ENCODE peak calls at places on chromosomes 12 and 14, in six cellular contexts. One of them, this sample, is unnamed.

GRCh38 chr14:46053221-46053620 is 598.4 kb downstream of the RPL10L start:
- DNase-seq in cardiac muscle cell: no peak
- DNase-seq in ovary: no peak
- DNase-seq in right cardiac atrium: no peak
- DNase-seq in body of pancreas: no peak
- DNase-seq in HCT116: no peak
- DNase-seq in this sample: no peak

GRCh38 chr12:124928095-124928911 is 13.9 kb upstream of the UBC start:
- DNase-seq in cardiac muscle cell: peak; percentile 87
- DNase-seq in HCT116: peak; percentile 95
- DNase-seq in body of pancreas: peak; percentile 63
- DNase-seq in ovary: peak; percentile 77
- DNase-seq in right cardiac atrium: peak; percentile 82
- DNase-seq in this sample: peak; percentile 88

GRCh38 chr12:58364389-58365086 is 423.2 kb downstream of the ATP23 start:
- DNase-seq in ovary: no peak
- DNase-seq in cardiac muscle cell: peak; percentile 93
- DNase-seq in HCT116: peak; percentile 12
- DNase-seq in body of pancreas: no peak
- DNase-seq in right cardiac atrium: no peak
- DNase-seq in this sample: no peak

GRCh38 chr12:116718578-116719454 is 19.1 kb downstream of the SPRING1 start:
- DNase-seq in body of pancreas: no peak
- DNase-seq in HCT116: no peak
- DNase-seq in right cardiac atrium: no peak
- DNase-seq in cardiac muscle cell: peak; percentile 42
- DNase-seq in ovary: no peak
- DNase-seq in this sample: no peak

GRCh38 chr14:33359288-33359881 is 420.7 kb downstream of the NPAS3 start:
- DNase-seq in cardiac muscle cell: no peak
- DNase-seq in ovary: no peak
- DNase-seq in right cardiac atrium: no peak
- DNase-seq in HCT116: no peak
- DNase-seq in body of pancreas: no peak
- DNase-seq in this sample: no peak

GRCh38 chr12:112125250-112125999 is at the start of gene TRAFD1:
- DNase-seq in ovary: peak; percentile 98
- DNase-seq in HCT116: peak; percentile 91
- DNase-seq in cardiac muscle cell: peak; percentile 98
- DNase-seq in right cardiac atrium: peak; percentile 98
- DNase-seq in body of pancreas: peak; percentile 97
- DNase-seq in this sample: peak; percentile 96

GRCh38 chr14:74945261-74945851 is 10.0 kb downstream of the PGF start:
- DNase-seq in cardiac muscle cell: peak; percentile 33
- DNase-seq in right cardiac atrium: no peak
- DNase-seq in HCT116: peak; percentile 27
- DNase-seq in ovary: no peak
- DNase-seq in body of pancreas: peak; percentile 62
- DNase-seq in this sample: no peak

GRCh38 chr14:63164108-63164683 is 40.0 kb upstream of the RHOJ start:
- DNase-seq in right cardiac atrium: no peak
- DNase-seq in ovary: no peak
- DNase-seq in cardiac muscle cell: no peak
- DNase-seq in body of pancreas: no peak
- DNase-seq in HCT116: no peak
- DNase-seq in this sample: no peak

GRCh38 chr12:58776144-58776543 is 144.2 kb downstream of the LRIG3 start:
- DNase-seq in body of pancreas: no peak
- DNase-seq in ovary: no peak
- DNase-seq in right cardiac atrium: no peak
- DNase-seq in cardiac muscle cell: peak; percentile 9
- DNase-seq in HCT116: no peak
- DNase-seq in this sample: no peak

GRCh38 chr12:91219919-91220318 is 37.3 kb upstream of the DCN start:
- DNase-seq in HCT116: no peak
- DNase-seq in cardiac muscle cell: no peak
- DNase-seq in right cardiac atrium: no peak
- DNase-seq in body of pancreas: no peak
- DNase-seq in ovary: no peak
- DNase-seq in this sample: no peak
- H3K27ac ChIP-seq in HCT116: no peak overlapping the region
- H3K27ac ChIP-seq in cardiac muscle cell: no peak overlapping the region
- H3K27ac ChIP-seq in right cardiac atrium: no peak overlapping the region
- H3K27ac ChIP-seq in body of pancreas: no peak overlapping the region
- H3K27ac ChIP-seq in ovary: no peak overlapping the region
- H3K27ac ChIP-seq in this sample: no peak overlapping the region

DNA sequence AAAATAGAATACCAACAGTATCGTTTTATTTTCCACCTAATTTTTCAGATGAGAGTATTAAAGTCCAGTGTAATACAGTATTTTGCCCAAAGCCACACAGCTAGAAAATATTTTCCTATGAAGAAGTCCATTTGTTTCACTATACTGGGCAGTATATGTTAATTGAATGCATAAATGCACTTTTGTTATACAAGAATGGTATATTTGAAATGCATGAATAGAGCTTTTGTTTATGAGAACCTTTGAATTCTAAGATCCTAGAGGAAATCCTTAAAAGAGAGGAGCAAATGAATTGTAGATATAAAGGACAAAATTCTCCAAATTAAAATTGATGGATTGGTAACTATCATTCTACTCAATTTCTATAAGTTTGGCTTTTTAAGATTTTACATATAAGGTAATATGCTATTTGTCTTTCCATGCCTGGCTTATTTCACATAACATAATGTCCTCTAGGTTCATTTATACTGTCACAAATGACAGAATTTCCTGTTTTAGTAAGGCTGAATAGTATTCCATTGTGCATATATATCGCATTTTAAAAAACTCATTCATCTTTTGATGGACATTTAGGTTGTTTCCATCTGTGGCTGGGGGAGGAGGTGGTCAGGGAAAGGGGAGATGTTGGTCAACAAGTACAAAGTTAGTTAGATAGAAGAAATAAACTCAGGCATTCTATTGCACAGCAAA is 136.6 kb upstream of the DCN start:
- DNase-seq in right cardiac atrium: no peak
- DNase-seq in HCT116: no peak
- DNase-seq in cardiac muscle cell: no peak
- DNase-seq in body of pancreas: no peak
- DNase-seq in ovary: no peak
- DNase-seq in this sample: no peak
- H3K4me1 ChIP-seq in right cardiac atrium: peaks cover 2% of the 10 kb centered on the region
- H3K4me1 ChIP-seq in HCT116: no peaks in the 10 kb centered on the region
- H3K4me1 ChIP-seq in cardiac muscle cell: no peaks in the 10 kb centered on the region
- H3K4me1 ChIP-seq in body of pancreas: no peaks in the 10 kb centered on the region
- H3K4me1 ChIP-seq in ovary: peaks cover 5% of the 10 kb centered on the region
- H3K4me1 ChIP-seq in this sample: no peaks in the 10 kb centered on the region

GRCh38 chr12:95574799-95575452 is 23.6 kb upstream of the USP44 start:
- DNase-seq in right cardiac atrium: no peak
- DNase-seq in ovary: no peak
- DNase-seq in cardiac muscle cell: peak; percentile 62
- DNase-seq in body of pancreas: no peak
- DNase-seq in HCT116: peak; percentile 49
- DNase-seq in this sample: no peak

GRCh38 chr12:95574030-95574429 is 22.8 kb upstream of the USP44 start:
- DNase-seq in ovary: no peak
- DNase-seq in body of pancreas: no peak
- DNase-seq in HCT116: no peak
- DNase-seq in cardiac muscle cell: no peak
- DNase-seq in right cardiac atrium: no peak
- DNase-seq in this sample: no peak

DNA sequence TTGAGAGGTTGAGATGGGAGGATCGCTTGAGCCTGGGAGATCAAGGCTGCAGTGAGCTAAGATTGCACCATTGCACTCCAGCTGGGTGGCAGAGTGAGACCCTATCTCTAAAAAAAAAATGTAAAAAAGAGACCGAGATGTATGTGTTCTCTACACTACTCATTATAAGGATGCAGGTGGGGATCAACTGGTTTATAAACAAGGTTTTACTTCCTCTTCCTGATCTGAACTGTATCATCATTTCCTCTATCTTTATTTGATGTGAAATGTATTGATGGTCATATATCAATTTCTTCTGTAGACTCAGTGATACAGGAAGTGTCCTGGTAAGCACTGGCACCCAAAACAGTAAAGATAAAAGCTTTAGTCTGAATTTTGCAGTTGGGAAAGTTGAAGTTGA is 20.1 kb upstream of the USP44 start:
- DNase-seq in body of pancreas: no peak
- DNase-seq in right cardiac atrium: no peak
- DNase-seq in HCT116: no peak
- DNase-seq in ovary: no peak
- DNase-seq in cardiac muscle cell: no peak
- DNase-seq in this sample: no peak
- H3K4me3 ChIP-seq in body of pancreas: no peak overlapping the region
- H3K4me3 ChIP-seq in right cardiac atrium: no peak overlapping the region
- H3K4me3 ChIP-seq in HCT116: no peak overlapping the region
- H3K4me3 ChIP-seq in ovary: no peak overlapping the region
- H3K4me3 ChIP-seq in cardiac muscle cell: no peak overlapping the region
- H3K4me3 ChIP-seq in this sample: no peak overlapping the region

GRCh38 chr14:22900088-22900799 is 17.2 kb downstream of the REM2 start:
- DNase-seq in body of pancreas: no peak
- DNase-seq in cardiac muscle cell: peak; percentile 82
- DNase-seq in ovary: no peak
- DNase-seq in right cardiac atrium: no peak
- DNase-seq in HCT116: peak; percentile 70
- DNase-seq in this sample: no peak

GRCh38 chr14:22905627-22906026 is 13.3 kb downstream of the RBM23 start:
- DNase-seq in HCT116: no peak
- DNase-seq in ovary: no peak
- DNase-seq in cardiac muscle cell: no peak
- DNase-seq in right cardiac atrium: no peak
- DNase-seq in body of pancreas: no peak
- DNase-seq in this sample: no peak

GRCh38 chr14:22903742-22904087 is 15.2 kb downstream of the RBM23 start:
- DNase-seq in body of pancreas: no peak
- DNase-seq in HCT116: no peak
- DNase-seq in cardiac muscle cell: no peak
- DNase-seq in right cardiac atrium: no peak
- DNase-seq in ovary: no peak
- DNase-seq in this sample: no peak

GRCh38 chr14:22898302-22898894 is 15.4 kb downstream of the REM2 start:
- DNase-seq in HCT116: no peak
- DNase-seq in cardiac muscle cell: peak; percentile 41
- DNase-seq in ovary: no peak
- DNase-seq in right cardiac atrium: no peak
- DNase-seq in body of pancreas: no peak
- DNase-seq in this sample: no peak

GRCh38 chr14:22901799-22902198 is 17.1 kb downstream of the RBM23 start:
- DNase-seq in ovary: no peak
- DNase-seq in HCT116: no peak
- DNase-seq in body of pancreas: no peak
- DNase-seq in cardiac muscle cell: no peak
- DNase-seq in right cardiac atrium: no peak
- DNase-seq in this sample: no peak
- H3K27ac ChIP-seq in ovary: no peak overlapping the region
- H3K27ac ChIP-seq in HCT116: no peak overlapping the region
- H3K27ac ChIP-seq in body of pancreas: no peak overlapping the region
- H3K27ac ChIP-seq in cardiac muscle cell: no peak overlapping the region
- H3K27ac ChIP-seq in right cardiac atrium: no peak overlapping the region
- H3K27ac ChIP-seq in this sample: no peak overlapping the region

GRCh38 chr14:104421401-104421821 is 158.2 kb upstream of the C14orf180 start:
- DNase-seq in ovary: no peak
- DNase-seq in right cardiac atrium: no peak
- DNase-seq in cardiac muscle cell: no peak
- DNase-seq in HCT116: no peak
- DNase-seq in body of pancreas: no peak
- DNase-seq in this sample: no peak
- H3K4me1 ChIP-seq in ovary: peaks cover 12% of the 10 kb centered on the region
- H3K4me1 ChIP-seq in right cardiac atrium: no peaks in the 10 kb centered on the region
- H3K4me1 ChIP-seq in cardiac muscle cell: peaks cover 6% of the 10 kb centered on the region
- H3K4me1 ChIP-seq in HCT116: no peaks in the 10 kb centered on the region
- H3K4me1 ChIP-seq in body of pancreas: no peaks in the 10 kb centered on the region
- H3K4me1 ChIP-seq in this sample: no peaks in the 10 kb centered on the region

GRCh38 chr14:25006961-25007795 is 42.8 kb downstream of the STXBP6 start:
- DNase-seq in ovary: no peak
- DNase-seq in right cardiac atrium: no peak
- DNase-seq in HCT116: no peak
- DNase-seq in cardiac muscle cell: peak; percentile 87
- DNase-seq in body of pancreas: no peak
- DNase-seq in this sample: no peak

GRCh38 chr14:25007832-25008231 is 42.1 kb downstream of the STXBP6 start:
- DNase-seq in right cardiac atrium: no peak
- DNase-seq in body of pancreas: peak; percentile 72
- DNase-seq in cardiac muscle cell: no peak
- DNase-seq in HCT116: no peak
- DNase-seq in ovary: no peak
- DNase-seq in this sample: no peak

GRCh38 chr14:25010471-25010870 is 39.5 kb downstream of the STXBP6 start:
- DNase-seq in right cardiac atrium: no peak
- DNase-seq in HCT116: no peak
- DNase-seq in cardiac muscle cell: no peak
- DNase-seq in body of pancreas: no peak
- DNase-seq in ovary: no peak
- DNase-seq in this sample: no peak

GRCh38 chr14:25011095-25011494 is 38.9 kb downstream of the STXBP6 start:
- DNase-seq in cardiac muscle cell: no peak
- DNase-seq in ovary: no peak
- DNase-seq in body of pancreas: no peak
- DNase-seq in HCT116: no peak
- DNase-seq in right cardiac atrium: no peak
- DNase-seq in this sample: no peak

DNA sequence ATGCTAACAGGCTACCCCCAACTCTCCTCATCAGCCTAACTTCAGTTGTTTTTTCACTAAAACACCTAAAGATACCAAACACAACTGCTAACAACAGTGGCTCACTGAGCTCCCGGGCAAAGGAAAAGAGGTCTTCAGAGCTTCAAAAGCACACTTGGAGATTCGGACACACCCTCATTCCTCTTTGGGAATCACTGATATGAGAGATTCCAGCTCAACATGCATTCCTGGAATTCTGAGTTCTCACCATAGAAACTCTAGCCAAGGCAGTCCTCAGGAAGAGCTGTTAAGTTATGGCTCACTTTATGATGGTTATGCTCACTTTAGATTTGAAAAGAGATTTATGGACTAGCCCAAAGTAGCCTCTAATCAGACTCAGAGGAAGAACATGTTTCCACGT is 40.1 kb downstream of the STXBP6 start:
- DNase-seq in HCT116: no peak
- DNase-seq in body of pancreas: no peak
- DNase-seq in right cardiac atrium: no peak
- DNase-seq in ovary: no peak
- DNase-seq in cardiac muscle cell: peak; percentile 59
- DNase-seq in this sample: no peak
- H3K4me3 ChIP-seq in HCT116: no peak overlapping the region
- H3K4me3 ChIP-seq in body of pancreas: no peak overlapping the region
- H3K4me3 ChIP-seq in right cardiac atrium: no peak overlapping the region
- H3K4me3 ChIP-seq in ovary: no peak overlapping the region
- H3K4me3 ChIP-seq in cardiac muscle cell: no peak overlapping the region
- H3K4me3 ChIP-seq in this sample: no peak overlapping the region